ENCODE peak calls at places on chromosome 20, in seven cellular contexts. O is transverse colon; B is OCI-LY7; P is CD8-positive, alpha-beta T cell; Y is effector memory CD4-positive, alpha-beta T cell; L is H9; R is tibial artery. A is an unnamed sample.

GRCh38 chr20:61166324-61166723 is 85.7 kb upstream of the CDH4 start:
- DNase-seq in O (no peak), B (no peak), P (no peak), Y (no peak), L (no peak), R (no peak), A (no peak)

GRCh38 chr20:24836900-24837299 is 112.2 kb upstream of the CST7 start:
- DNase-seq in O (no peak), B (no peak), P (no peak), Y (no peak), L (peak; percentile 20), R (no peak), A (no peak)

GRCh38 chr20:25281541-25281991 is 33.7 kb downstream of the PYGB start:
- DNase-seq in O (peak; percentile 78), B (peak; percentile 97), P (no peak), Y (no peak), L (no peak), R (peak; percentile 16), A (no peak)

GRCh38 chr20:53399592-53400335 is 193.9 kb downstream of the ZNF217 start:
- DNase-seq in O (no peak), B (no peak), P (no peak), Y (no peak), L (no peak), R (no peak), A (no peak)

GRCh38 chr20:33061626-33062025 is 7.9 kb downstream of the BPIFB3 start:
- DNase-seq in O (no peak), B (no peak), P (no peak), Y (no peak), L (no peak), R (no peak), A (no peak)

GRCh38 chr20:5786930-5787826 is 37.0 kb downstream of the SHLD1 start:
- DNase-seq in O (no peak), B (no peak), P (no peak), Y (no peak), L (no peak), R (peak; percentile 28), A (peak; percentile 34)

GRCh38 chr20:346640-347316 is at the start of gene NRSN2:
- DNase-seq in O (peak; percentile 61), B (no peak), P (peak; percentile 20), Y (no peak), L (peak; percentile 66), R (peak; percentile 61), A (peak; percentile 34)

GRCh38 chr20:59439243-59439642 is 138.8 kb downstream of the EDN3 start:
- DNase-seq in O (no peak), B (no peak), P (no peak), Y (no peak), L (no peak), R (no peak), A (no peak)

GRCh38 chr20:50991076-50991475 is 31.8 kb downstream of the KCNG1 start:
- DNase-seq in O (no peak), B (no peak), P (no peak), Y (no peak), L (no peak), R (no peak), A (no peak)

GRCh38 chr20:50995506-50995905 is 27.4 kb downstream of the KCNG1 start:
- DNase-seq in O (no peak), B (no peak), P (no peak), Y (no peak), L (no peak), R (no peak), A (no peak)

GRCh38 chr20:50992336-50992732 is 30.6 kb downstream of the KCNG1 start:
- DNase-seq in O (no peak), B (peak; percentile 54), P (no peak), Y (no peak), L (peak; percentile 73), R (no peak), A (no peak)

GRCh38 chr20:50996901-50997830 is 25.7 kb downstream of the KCNG1 start:
- DNase-seq in O (no peak), B (no peak), P (no peak), Y (no peak), L (no peak), R (no peak), A (no peak)

GRCh38 chr20:50992733-50993457 is 30.0 kb downstream of the KCNG1 start:
- DNase-seq in O (peak; percentile 51), B (peak; percentile 70), P (peak; percentile 22), Y (no peak), L (peak; percentile 94), R (no peak), A (peak; percentile 93)
- H3K27ac ChIP-seq in O (no peak overlapping the region), B (peak overlapping the region; percentile 38), P (no peak overlapping the region), Y (no peak overlapping the region), L (peak overlapping the region; percentile 40), R (no peak overlapping the region), A (no peak overlapping the region)

GRCh38 chr20:31715766-31716165 is 6.9 kb downstream of the BCL2L1 start:
- DNase-seq in O (no peak), B (no peak), P (no peak), Y (no peak), L (no peak), R (no peak), A (no peak)

GRCh38 chr20:31718952-31719643 is 3.6 kb downstream of the BCL2L1 start:
- DNase-seq in O (peak; percentile 44), B (no peak), P (no peak), Y (no peak), L (no peak), R (no peak), A (peak; percentile 65)

GRCh38 chr20:31716351-31716750 is 6.3 kb downstream of the BCL2L1 start:
- DNase-seq in O (no peak), B (no peak), P (no peak), Y (no peak), L (no peak), R (no peak), A (peak; percentile 69)

GRCh38 chr20:31716818-31717477 is 5.7 kb downstream of the BCL2L1 start:
- DNase-seq in O (no peak), B (no peak), P (no peak), Y (no peak), L (no peak), R (no peak), A (no peak)

DNA sequence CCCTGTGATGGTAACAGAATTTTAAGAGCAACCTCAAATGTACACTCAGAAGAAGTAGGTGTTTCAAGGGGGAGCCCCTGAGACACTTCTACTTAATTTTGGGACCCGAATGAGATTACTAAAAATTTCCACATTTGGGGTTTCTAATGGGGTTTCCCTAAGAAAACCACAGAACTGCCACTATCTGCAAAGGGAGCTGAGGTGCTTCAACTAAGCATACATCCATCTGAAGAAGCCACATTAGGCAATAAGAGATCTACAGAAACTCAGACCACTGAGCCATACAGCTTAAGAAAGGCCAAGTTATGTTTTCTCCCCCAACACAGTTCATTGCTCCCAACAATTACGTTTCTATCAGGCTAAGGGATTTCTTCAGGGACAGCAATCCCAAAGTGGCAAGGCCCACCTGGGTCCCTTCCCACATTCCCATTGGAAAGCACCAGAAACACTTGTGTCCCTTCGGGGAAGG is 5.2 kb downstream of the BCL2L1 start:
- DNase-seq in O (no peak), B (no peak), P (no peak), Y (no peak), L (no peak), R (no peak), A (no peak)
- H3K4me1 ChIP-seq in O (peaks cover 56% of the 10 kb centered on the region), B (peaks cover 72% of the 10 kb centered on the region), P (peaks cover 71% of the 10 kb centered on the region), Y (peaks cover 59% of the 10 kb centered on the region), L (peaks cover 26% of the 10 kb centered on the region), R (peaks cover 83% of the 10 kb centered on the region), A (peaks cover 19% of the 10 kb centered on the region)

DNA sequence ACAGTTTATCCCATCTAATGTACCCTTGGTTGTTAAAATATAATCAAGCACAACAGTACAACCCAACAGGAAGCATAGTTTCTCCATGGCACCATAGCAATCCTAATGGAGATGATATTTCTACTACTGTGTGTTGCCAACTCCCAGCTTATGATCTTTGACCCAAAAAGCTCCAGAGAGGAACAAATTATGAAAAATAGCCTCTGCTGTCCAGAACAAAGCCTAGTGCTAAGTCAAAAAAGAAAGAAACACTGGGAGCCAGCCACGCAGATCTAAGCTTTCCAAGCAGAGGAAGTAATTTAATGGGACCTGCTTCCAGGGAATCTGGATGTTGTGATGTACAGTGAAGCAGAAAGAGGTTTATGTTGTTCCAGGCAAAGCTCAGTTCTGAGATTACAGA is 52.2 kb upstream of the TASP1 start:
- DNase-seq in O (no peak), B (no peak), P (no peak), Y (no peak), L (no peak), R (no peak), A (no peak)
- H3K27ac ChIP-seq in O (no peak overlapping the region), B (no peak overlapping the region), P (no peak overlapping the region), Y (no peak overlapping the region), L (no peak overlapping the region), R (peak overlapping the region; percentile 47), A (no peak overlapping the region)

DNA sequence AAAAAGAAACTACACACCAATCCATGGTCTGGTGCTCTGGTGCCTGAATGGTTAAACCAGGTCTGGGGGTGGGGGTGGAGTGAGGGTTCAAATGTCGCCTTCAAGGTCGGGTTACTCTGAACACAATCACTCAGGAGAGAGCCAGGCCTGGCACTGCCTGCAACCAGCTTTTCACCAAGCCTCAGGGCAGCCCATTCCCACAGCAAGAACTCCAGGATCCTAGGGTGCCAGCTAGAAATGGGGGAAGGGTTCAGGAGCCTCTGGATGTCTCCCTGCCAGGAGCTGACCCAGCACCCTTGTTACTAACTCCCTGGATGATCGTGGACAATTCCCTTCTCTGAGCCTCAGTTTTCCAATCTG is 6.7 kb downstream of the SDC4 start:
- DNase-seq in O (no peak), B (no peak), P (no peak), Y (no peak), L (no peak), R (no peak), A (no peak)
- H3K4me1 ChIP-seq in O (peaks cover 68% of the 10 kb centered on the region), B (peaks cover 37% of the 10 kb centered on the region), P (no peaks in the 10 kb centered on the region), Y (peaks cover 6% of the 10 kb centered on the region), L (peaks cover 43% of the 10 kb centered on the region), R (peaks cover 100% of the 10 kb centered on the region), A (peaks cover 14% of the 10 kb centered on the region)